ENCODE peak calls at places on chromosomes 12 and 14, in eight cellular contexts. One of them, this sample, is unnamed.

GRCh38 chr12:90773526-90773925 is 181.4 kb downstream of the CCER1 start:
- DNase-seq in GM06990: no peak
- DNase-seq in psoas muscle: no peak
- DNase-seq in GM13977: no peak
- DNase-seq in HCT116: no peak
- DNase-seq in DND-41: no peak
- DNase-seq in colonic mucosa: no peak
- DNase-seq in GM12865: no peak
- DNase-seq in this sample: no peak

GRCh38 chr12:99619389-99620158 is 28.0 kb upstream of the GARIN6 start:
- DNase-seq in GM06990: no peak
- DNase-seq in psoas muscle: no peak
- DNase-seq in GM13977: no peak
- DNase-seq in HCT116: peak; percentile 23
- DNase-seq in DND-41: peak; percentile 18
- DNase-seq in colonic mucosa: no peak
- DNase-seq in GM12865: peak; percentile 61
- DNase-seq in this sample: peak; percentile 13

GRCh38 chr14:81329640-81330385 is 70.3 kb downstream of the STON2 start:
- DNase-seq in GM06990: no peak
- DNase-seq in psoas muscle: no peak
- DNase-seq in GM13977: no peak
- DNase-seq in HCT116: no peak
- DNase-seq in DND-41: no peak
- DNase-seq in colonic mucosa: no peak
- DNase-seq in GM12865: no peak
- DNase-seq in this sample: no peak

GRCh38 chr14:85060116-85060515 is 469.8 kb upstream of the FLRT2 start:
- DNase-seq in GM06990: no peak
- DNase-seq in psoas muscle: no peak
- DNase-seq in GM13977: no peak
- DNase-seq in HCT116: no peak
- DNase-seq in DND-41: no peak
- DNase-seq in colonic mucosa: no peak
- DNase-seq in GM12865: no peak
- DNase-seq in this sample: no peak

GRCh38 chr12:112937741-112938719 is at the start of gene OAS3:
- DNase-seq in GM06990: peak; percentile 73
- DNase-seq in psoas muscle: peak; percentile 89
- DNase-seq in GM13977: peak; percentile 61
- DNase-seq in HCT116: peak; percentile 22
- DNase-seq in DND-41: peak; percentile 80
- DNase-seq in colonic mucosa: peak; percentile 92
- DNase-seq in GM12865: peak; percentile 72
- DNase-seq in this sample: peak; percentile 69

GRCh38 chr12:77324416-77324762 is 259.0 kb upstream of the E2F7 start:
- DNase-seq in GM06990: no peak
- DNase-seq in psoas muscle: no peak
- DNase-seq in GM13977: peak; percentile 13
- DNase-seq in HCT116: no peak
- DNase-seq in DND-41: no peak
- DNase-seq in colonic mucosa: no peak
- DNase-seq in GM12865: peak; percentile 8
- DNase-seq in this sample: no peak

GRCh38 chr12:90106568-90106967 is 397.9 kb upstream of the ATP2B1 start:
- DNase-seq in GM06990: no peak
- DNase-seq in psoas muscle: no peak
- DNase-seq in GM13977: no peak
- DNase-seq in HCT116: no peak
- DNase-seq in DND-41: no peak
- DNase-seq in colonic mucosa: no peak
- DNase-seq in GM12865: no peak
- DNase-seq in this sample: no peak

GRCh38 chr14:104805326-104805678 is 4.4 kb downstream of the ZBTB42 start:
- DNase-seq in GM06990: no peak
- DNase-seq in psoas muscle: peak; percentile 62
- DNase-seq in GM13977: no peak
- DNase-seq in HCT116: peak; percentile 48
- DNase-seq in DND-41: no peak
- DNase-seq in colonic mucosa: no peak
- DNase-seq in GM12865: no peak
- DNase-seq in this sample: no peak

GRCh38 chr12:70275045-70275444 is 31.8 kb downstream of the CNOT2 start:
- DNase-seq in GM06990: no peak
- DNase-seq in psoas muscle: no peak
- DNase-seq in GM13977: no peak
- DNase-seq in HCT116: no peak
- DNase-seq in DND-41: no peak
- DNase-seq in colonic mucosa: no peak
- DNase-seq in GM12865: no peak
- DNase-seq in this sample: no peak

GRCh38 chr12:26678697-26679660 is 154.0 kb downstream of the ITPR2 start:
- DNase-seq in GM06990: no peak
- DNase-seq in psoas muscle: no peak
- DNase-seq in GM13977: no peak
- DNase-seq in HCT116: no peak
- DNase-seq in DND-41: no peak
- DNase-seq in colonic mucosa: no peak
- DNase-seq in GM12865: no peak
- DNase-seq in this sample: no peak

GRCh38 chr14:99348816-99349609 is 77.0 kb upstream of the BCL11B start:
- DNase-seq in GM06990: no peak
- DNase-seq in psoas muscle: no peak
- DNase-seq in GM13977: no peak
- DNase-seq in HCT116: no peak
- DNase-seq in DND-41: no peak
- DNase-seq in colonic mucosa: no peak
- DNase-seq in GM12865: no peak
- DNase-seq in this sample: no peak

GRCh38 chr12:42617622-42618021 is 28.1 kb upstream of the PRICKLE1 start:
- DNase-seq in GM06990: no peak
- DNase-seq in psoas muscle: no peak
- DNase-seq in GM13977: no peak
- DNase-seq in HCT116: peak; percentile 22
- DNase-seq in DND-41: no peak
- DNase-seq in colonic mucosa: no peak
- DNase-seq in GM12865: no peak
- DNase-seq in this sample: no peak

GRCh38 chr14:52850520-52850919 is 59.1 kb upstream of the GNPNAT1 start:
- DNase-seq in GM06990: no peak
- DNase-seq in psoas muscle: no peak
- DNase-seq in GM13977: no peak
- DNase-seq in HCT116: no peak
- DNase-seq in DND-41: no peak
- DNase-seq in colonic mucosa: no peak
- DNase-seq in GM12865: no peak
- DNase-seq in this sample: no peak

GRCh38 chr14:104547998-104548700 is 31.4 kb upstream of the C14orf180 start:
- DNase-seq in GM06990: no peak
- DNase-seq in psoas muscle: no peak
- DNase-seq in GM13977: no peak
- DNase-seq in HCT116: no peak
- DNase-seq in DND-41: no peak
- DNase-seq in colonic mucosa: no peak
- DNase-seq in GM12865: no peak
- DNase-seq in this sample: no peak

GRCh38 chr14:70096866-70097265 is 91.9 kb downstream of the SLC8A3 start:
- DNase-seq in GM06990: no peak
- DNase-seq in psoas muscle: no peak
- DNase-seq in GM13977: no peak
- DNase-seq in HCT116: no peak
- DNase-seq in DND-41: no peak
- DNase-seq in colonic mucosa: no peak
- DNase-seq in GM12865: no peak
- DNase-seq in this sample: no peak

GRCh38 chr14:90519262-90519920 is 122.6 kb downstream of the CALM1 start:
- DNase-seq in GM06990: no peak
- DNase-seq in psoas muscle: no peak
- DNase-seq in GM13977: no peak
- DNase-seq in HCT116: no peak
- DNase-seq in DND-41: no peak
- DNase-seq in colonic mucosa: no peak
- DNase-seq in GM12865: no peak
- DNase-seq in this sample: no peak

GRCh38 chr12:93128332-93128707 is 199.2 kb upstream of the EEA1 start:
- DNase-seq in GM06990: no peak
- DNase-seq in psoas muscle: peak; percentile 14
- DNase-seq in GM13977: no peak
- DNase-seq in HCT116: no peak
- DNase-seq in DND-41: no peak
- DNase-seq in colonic mucosa: no peak
- DNase-seq in GM12865: no peak
- DNase-seq in this sample: no peak

GRCh38 chr14:75371297-75371696 is 56.5 kb upstream of the JDP2 start:
- DNase-seq in GM06990: no peak
- DNase-seq in psoas muscle: no peak
- DNase-seq in GM13977: no peak
- DNase-seq in HCT116: no peak
- DNase-seq in DND-41: no peak
- DNase-seq in colonic mucosa: no peak
- DNase-seq in GM12865: no peak
- DNase-seq in this sample: no peak

GRCh38 chr14:49852351-49853157 is at the start of gene NEMF:
- DNase-seq in GM06990: peak; percentile 88
- DNase-seq in psoas muscle: peak; percentile 87
- DNase-seq in GM13977: peak; percentile 73
- DNase-seq in HCT116: peak; percentile 90
- DNase-seq in DND-41: peak; percentile 85
- DNase-seq in colonic mucosa: peak; percentile 96
- DNase-seq in GM12865: peak; percentile 92
- DNase-seq in this sample: peak; percentile 81

GRCh38 chr14:49857427-49858003 is 4.9 kb upstream of the NEMF start:
- DNase-seq in GM06990: no peak
- DNase-seq in psoas muscle: no peak
- DNase-seq in GM13977: no peak
- DNase-seq in HCT116: no peak
- DNase-seq in DND-41: no peak
- DNase-seq in colonic mucosa: no peak
- DNase-seq in GM12865: peak; percentile 30
- DNase-seq in this sample: no peak

GRCh38 chr14:49849213-49849847 is 3.3 kb downstream of the NEMF start:
- DNase-seq in GM06990: no peak
- DNase-seq in psoas muscle: no peak
- DNase-seq in GM13977: no peak
- DNase-seq in HCT116: no peak
- DNase-seq in DND-41: no peak
- DNase-seq in colonic mucosa: no peak
- DNase-seq in GM12865: no peak
- DNase-seq in this sample: no peak

GRCh38 chr14:49853572-49854375 is 1.2 kb upstream of the NEMF start:
- DNase-seq in GM06990: peak; percentile 83
- DNase-seq in psoas muscle: peak; percentile 59
- DNase-seq in GM13977: peak; percentile 57
- DNase-seq in HCT116: peak; percentile 90
- DNase-seq in DND-41: no peak
- DNase-seq in colonic mucosa: peak; percentile 87
- DNase-seq in GM12865: peak; percentile 89
- DNase-seq in this sample: peak; percentile 65

DNA sequence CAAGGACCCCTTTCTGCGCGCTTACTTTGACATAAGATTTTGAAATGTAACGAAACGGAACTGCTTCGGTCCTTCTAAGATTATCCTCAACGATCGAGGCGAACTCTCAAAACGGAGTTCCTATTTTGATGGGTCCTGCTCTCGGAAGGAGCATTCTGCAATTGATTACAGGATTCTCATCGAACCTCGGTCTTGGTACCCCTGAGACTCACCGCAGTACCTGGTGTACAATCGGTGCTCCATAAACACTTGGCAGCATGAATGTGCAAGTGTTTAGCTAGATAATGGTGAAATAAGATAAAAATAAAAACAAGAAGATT is 530 bp upstream of the NEMF start:
- DNase-seq in GM06990: no peak
- DNase-seq in psoas muscle: no peak
- DNase-seq in GM13977: no peak
- DNase-seq in HCT116: no peak
- DNase-seq in DND-41: no peak
- DNase-seq in colonic mucosa: no peak
- DNase-seq in GM12865: no peak
- DNase-seq in this sample: no peak
- TF ChIP-seq CTCF in GM06990: no peak
- TF ChIP-seq CTCF in psoas muscle: no peak
- TF ChIP-seq CTCF in GM13977: no peak
- TF ChIP-seq CTCF in HCT116: peak; percentile 4
- TF ChIP-seq CTCF in DND-41: no peak
- TF ChIP-seq CTCF in colonic mucosa: no peak
- TF ChIP-seq CTCF in GM12865: no peak
- TF ChIP-seq CTCF in this sample: peak; percentile 22

DNA sequence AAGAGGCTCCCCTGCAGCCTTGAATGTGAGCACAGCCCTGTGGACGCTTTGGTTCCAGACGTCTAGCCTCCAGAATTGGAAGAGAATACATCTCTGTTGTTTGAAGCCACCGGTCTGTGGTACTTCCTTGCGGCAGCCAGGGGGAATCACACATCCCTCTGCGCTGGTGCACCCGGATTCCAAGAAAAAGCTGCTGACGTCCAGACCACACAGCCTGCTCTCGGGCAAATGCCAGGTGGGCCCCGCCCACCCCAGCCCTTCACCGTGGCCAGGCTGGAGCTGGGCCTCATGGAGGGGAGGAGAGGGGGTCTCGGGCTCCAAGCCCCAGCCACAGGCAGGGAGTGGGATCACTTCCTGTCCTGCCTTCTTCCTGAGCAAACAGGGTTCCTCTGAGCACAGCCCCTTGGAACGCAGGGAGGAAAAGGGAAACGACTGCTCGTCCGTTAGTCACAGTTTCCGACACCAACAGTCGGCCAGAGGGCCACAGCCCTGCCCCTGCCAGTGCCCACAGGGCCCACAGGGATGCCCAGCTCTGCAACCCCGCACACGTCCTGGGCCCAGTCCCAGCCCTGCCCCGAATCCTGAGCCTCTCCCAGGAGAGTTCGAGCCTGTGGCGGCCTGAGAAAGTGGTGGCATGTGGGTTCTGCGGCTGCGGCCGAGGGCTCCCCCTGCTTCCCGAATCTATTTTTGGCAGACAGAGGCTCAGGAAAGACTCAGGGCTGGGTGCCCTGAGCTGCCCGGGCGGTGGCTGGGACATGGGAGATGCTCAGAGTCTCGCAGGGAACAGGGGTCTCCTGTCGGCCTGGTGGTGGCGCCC is 85.3 kb downstream of the RFLNA start:
- DNase-seq in GM06990: no peak
- DNase-seq in psoas muscle: peak; percentile 76
- DNase-seq in GM13977: no peak
- DNase-seq in HCT116: no peak
- DNase-seq in DND-41: no peak
- DNase-seq in colonic mucosa: no peak
- DNase-seq in GM12865: no peak
- DNase-seq in this sample: no peak
- TF ChIP-seq CTCF in GM06990: no peak
- TF ChIP-seq CTCF in psoas muscle: peak; percentile 49
- TF ChIP-seq CTCF in GM13977: no peak
- TF ChIP-seq CTCF in HCT116: no peak
- TF ChIP-seq CTCF in DND-41: no peak
- TF ChIP-seq CTCF in colonic mucosa: peak; percentile 19
- TF ChIP-seq CTCF in GM12865: no peak
- TF ChIP-seq CTCF in this sample: no peak

GRCh38 chr14:64761441-64762043 is 57.3 kb downstream of the PLEKHG3 start:
- DNase-seq in GM06990: no peak
- DNase-seq in psoas muscle: peak; percentile 19
- DNase-seq in GM13977: no peak
- DNase-seq in HCT116: no peak
- DNase-seq in DND-41: no peak
- DNase-seq in colonic mucosa: no peak
- DNase-seq in GM12865: no peak
- DNase-seq in this sample: no peak
- TF ChIP-seq CTCF in GM06990: no peak
- TF ChIP-seq CTCF in psoas muscle: no peak
- TF ChIP-seq CTCF in GM13977: no peak
- TF ChIP-seq CTCF in HCT116: peak; percentile 38
- TF ChIP-seq CTCF in DND-41: no peak
- TF ChIP-seq CTCF in colonic mucosa: no peak
- TF ChIP-seq CTCF in GM12865: no peak
- TF ChIP-seq CTCF in this sample: no peak

GRCh38 chr12:50283230-50283923 is at the start of gene LIMA1:
- DNase-seq in GM06990: peak; percentile 92
- DNase-seq in psoas muscle: peak; percentile 95
- DNase-seq in GM13977: peak; percentile 95
- DNase-seq in HCT116: peak; percentile 78
- DNase-seq in DND-41: peak; percentile 88
- DNase-seq in colonic mucosa: peak; percentile 95
- DNase-seq in GM12865: peak; percentile 91
- DNase-seq in this sample: peak; percentile 97
- TF ChIP-seq CTCF in GM06990: no peak
- TF ChIP-seq CTCF in psoas muscle: no peak
- TF ChIP-seq CTCF in GM13977: peak; percentile 30
- TF ChIP-seq CTCF in HCT116: peak; percentile 37
- TF ChIP-seq CTCF in DND-41: peak; percentile 55
- TF ChIP-seq CTCF in colonic mucosa: no peak
- TF ChIP-seq CTCF in GM12865: no peak
- TF ChIP-seq CTCF in this sample: no peak